ENCODE peak calls at places on chromosomes 16 and 17, in four cellular contexts. T is A549, E is HepG2, Z is GM12878. F is an unnamed sample.

GRCh38 chr17:50565559-50566350 is 5.2 kb downstream of the CACNA1G start:
- DNase-seq in E (no peak), T (peak), Z (no peak), F (no peak)

GRCh38 chr16:13919330-13919682 is 648 bp upstream of the ERCC4 start:
- DNase-seq in T (no peak), E (peak), Z (no peak), F (peak)

GRCh38 chr16:88754912-88755744 is 29.9 kb downstream of the PIEZO1 start:
- DNase-seq in Z (no peak), E (no peak), T (no peak), F (no peak)

GRCh38 chr17:38444151-38444550 is 15.9 kb downstream of the ARHGAP23 start:
- DNase-seq in Z (no peak), T (peak), E (peak), F (peak)

GRCh38 chr16:72928089-72928981 is 119.6 kb downstream of the ZFHX3 start:
- DNase-seq in E (no peak), Z (no peak), T (no peak), F (no peak)

GRCh38 chr16:85042606-85043005 is 15.0 kb downstream of the KIAA0513 start:
- DNase-seq in E (no peak), Z (no peak), T (no peak), F (no peak)

GRCh38 chr17:30401097-30401496 is 22.4 kb downstream of the CPD start:
- DNase-seq in E (no peak), Z (no peak), T (no peak), F (no peak)

GRCh38 chr17:29133146-29133713 is 47.0 kb downstream of the MYO18A start:
- DNase-seq in Z (no peak), E (no peak), T (peak), F (peak)

GRCh38 chr16:29784901-29785500 is 5.5 kb upstream of the KIF22 start:
- DNase-seq in T (peak), Z (no peak), E (no peak), F (peak)

GRCh38 chr17:2178798-2179505 is 124.0 kb downstream of the HIC1 start:
- DNase-seq in E (no peak), T (no peak), Z (no peak), F (no peak)

GRCh38 chr16:24088767-24089166 is 167.4 kb upstream of the CACNG3 start:
- DNase-seq in T (no peak), Z (no peak), E (no peak), F (no peak)

GRCh38 chr17:42623732-42624596 is 14.5 kb downstream of the TUBG1 start:
- DNase-seq in T (peak), Z (no peak), E (no peak), F (peak)

GRCh38 chr16:73149329-73149728 is 101.4 kb upstream of the ZFHX3 start:
- DNase-seq in E (peak), Z (no peak), T (no peak), F (no peak)

GRCh38 chr16:67661101-67661661 is 421 bp downstream of the PARD6A start:
- DNase-seq in T (peak), Z (no peak), E (no peak), F (no peak)

GRCh38 chr16:30896203-30896889 is at the start of gene CTF1:
- DNase-seq in Z (no peak), T (no peak), E (peak), F (peak)

GRCh38 chr16:87575027-87575804 is 27.1 kb upstream of the JPH3 start:
- DNase-seq in T (peak), E (no peak), Z (no peak), F (peak)

GRCh38 chr17:18185832-18186231 is 2.2 kb downstream of the ALKBH5 start:
- DNase-seq in Z (no peak), T (no peak), E (no peak), F (no peak)

GRCh38 chr17:46811978-46812583 is 6.4 kb downstream of the WNT3 start:
- DNase-seq in E (no peak), Z (no peak), T (no peak), F (peak)

GRCh38 chr16:70698901-70699300 is 13.0 kb upstream of the MTSS2 start:
- DNase-seq in E (no peak), T (no peak), Z (no peak), F (no peak)

GRCh38 chr16:70696368-70696767 is 10.5 kb upstream of the MTSS2 start:
- DNase-seq in E (no peak), T (no peak), Z (no peak), F (no peak)

GRCh38 chr16:70699696-70700095 is 13.8 kb upstream of the MTSS2 start:
- DNase-seq in Z (no peak), E (no peak), T (no peak), F (no peak)

GRCh38 chr16:70696952-70697600 is 11.2 kb upstream of the MTSS2 start:
- DNase-seq in Z (no peak), T (no peak), E (no peak), F (no peak)

DNA sequence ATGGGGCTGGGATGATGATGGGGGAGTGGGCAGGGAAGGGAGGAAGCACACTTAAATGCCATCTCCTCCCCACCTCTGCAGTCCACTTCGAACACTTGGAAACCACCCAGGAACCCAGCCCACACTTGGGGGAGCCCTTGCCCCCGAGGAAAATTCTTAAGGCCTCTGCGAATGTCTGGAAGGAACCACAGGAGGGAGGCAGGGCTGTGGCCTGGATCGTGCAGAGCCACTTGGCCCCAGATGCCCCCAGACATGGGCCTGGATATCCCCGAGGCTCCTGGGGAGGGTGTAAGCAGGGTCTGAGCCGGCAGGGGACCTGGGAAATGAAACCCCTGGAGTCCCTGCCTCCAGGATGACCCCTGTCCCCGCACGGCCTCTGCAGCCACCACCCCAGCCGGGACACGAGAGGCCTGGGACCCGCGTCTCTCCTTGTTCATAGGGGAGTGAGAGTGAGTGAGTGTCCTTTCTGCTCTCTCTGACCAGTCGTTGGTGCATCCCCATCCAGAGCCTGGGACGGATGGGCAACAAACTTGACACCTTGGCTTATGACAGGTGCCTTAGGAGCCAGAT is 11.8 kb upstream of the MTSS2 start:
- DNase-seq in T (no peak), E (no peak), Z (no peak), F (no peak)
- TF ChIP-seq USF2 in T (no peak), E (no peak), Z (no peak), F (no peak)

GRCh38 chr17:81831957-81832607 is 1.0 kb downstream of the MCRIP1 start:
- DNase-seq in Z (no peak), T (no peak), E (no peak), F (no peak)
- TF ChIP-seq CHD4 in Z (no peak), T (no peak), E (no peak), F (no peak)

GRCh38 chr17:82568997-82569393 is 49.5 kb downstream of the FOXK2 start:
- DNase-seq in E (no peak), Z (no peak), T (no peak), F (no peak)
- TF ChIP-seq USF2 in E (no peak), Z (no peak), T (no peak), F (no peak)

GRCh38 chr16:22684282-22685161 is 129.4 kb upstream of the HS3ST2 start:
- DNase-seq in T (no peak), Z (no peak), E (no peak), F (no peak)
- TF ChIP-seq CHD4 in T (no peak), Z (no peak), E (no peak), F (no peak)

GRCh38 chr17:55303008-55303493 is 38.3 kb downstream of the HLF start:
- DNase-seq in E (no peak), Z (no peak), T (no peak), F (no peak)
- TF ChIP-seq USF2 in E (no peak), Z (no peak), T (no peak), F (no peak)

GRCh38 chr17:68435876-68436842 is 21.1 kb downstream of the WIPI1 start:
- DNase-seq in E (peak), Z (no peak), T (peak), F (peak)

GRCh38 chr17:68433211-68433610 is 24.1 kb downstream of the WIPI1 start:
- DNase-seq in Z (no peak), T (no peak), E (no peak), F (no peak)

GRCh38 chr17:68435361-68435760 is 21.9 kb downstream of the WIPI1 start:
- DNase-seq in E (no peak), Z (no peak), T (no peak), F (no peak)

GRCh38 chr17:68432086-68432864 is 25.0 kb downstream of the WIPI1 start:
- DNase-seq in T (no peak), E (no peak), Z (no peak), F (no peak)

GRCh38 chr17:68433911-68434503 is 23.3 kb downstream of the WIPI1 start:
- DNase-seq in E (no peak), Z (no peak), T (no peak), F (no peak)
- TF ChIP-seq CHD4 in E (no peak), Z (no peak), T (no peak), F (no peak)